ENCODE peak calls at places on chromosomes 16 and 17, in ten cellular contexts. One of them, this sample, is unnamed.

GRCh38 chr16:48862087-48862532 is 252.1 kb upstream of the N4BP1 start:
- DNase-seq in GF-D8: no peak
- DNase-seq in Kasumi-1: no peak
- DNase-seq in NCI-H460: no peak
- DNase-seq in OCI-M1: no peak
- DNase-seq in activated naive CD8-positive, alpha-beta T cell treated with anti-CD3 and anti-CD28 coated beads, Interleukin-2, amount 50 U/mL, for 16 hours: no peak
- DNase-seq in EL: peak; percentile 72
- DNase-seq in fibroblast of mammary gland: peak; percentile 86
- DNase-seq in stimulated activated CD4-positive, alpha-beta T cell treated with anti-CD3 and anti-CD28 coated beads, Interleukin-1b, Interleukin-23, amount 100 ng/mL, for 1 hour: no peak
- DNase-seq in kidney tubule cell: peak; percentile 38
- DNase-seq in this sample: peak; percentile 16

GRCh38 chr16:4846503-4846900 is 586 bp downstream of the GLYR1 start:
- DNase-seq in GF-D8: no peak
- DNase-seq in Kasumi-1: no peak
- DNase-seq in NCI-H460: no peak
- DNase-seq in OCI-M1: peak; percentile 59
- DNase-seq in activated naive CD8-positive, alpha-beta T cell treated with anti-CD3 and anti-CD28 coated beads, Interleukin-2, amount 50 U/mL, for 16 hours: no peak
- DNase-seq in EL: peak; percentile 57
- DNase-seq in fibroblast of mammary gland: peak; percentile 54
- DNase-seq in stimulated activated CD4-positive, alpha-beta T cell treated with anti-CD3 and anti-CD28 coated beads, Interleukin-1b, Interleukin-23, amount 100 ng/mL, for 1 hour: no peak
- DNase-seq in kidney tubule cell: peak; percentile 80
- DNase-seq in this sample: peak; percentile 79

GRCh38 chr17:41548844-41549595 is 20.9 kb upstream of the KRT19 start:
- DNase-seq in GF-D8: peak; percentile 7
- DNase-seq in Kasumi-1: peak; percentile 74
- DNase-seq in NCI-H460: peak; percentile 89
- DNase-seq in OCI-M1: peak; percentile 93
- DNase-seq in activated naive CD8-positive, alpha-beta T cell treated with anti-CD3 and anti-CD28 coated beads, Interleukin-2, amount 50 U/mL, for 16 hours: peak; percentile 62
- DNase-seq in EL: peak; percentile 91
- DNase-seq in fibroblast of mammary gland: peak; percentile 85
- DNase-seq in stimulated activated CD4-positive, alpha-beta T cell treated with anti-CD3 and anti-CD28 coated beads, Interleukin-1b, Interleukin-23, amount 100 ng/mL, for 1 hour: peak; percentile 60
- DNase-seq in kidney tubule cell: peak; percentile 93
- DNase-seq in this sample: peak; percentile 97

GRCh38 chr16:83068686-83069085 is 441.9 kb downstream of the CDH13 start:
- DNase-seq in GF-D8: no peak
- DNase-seq in Kasumi-1: no peak
- DNase-seq in NCI-H460: no peak
- DNase-seq in OCI-M1: no peak
- DNase-seq in activated naive CD8-positive, alpha-beta T cell treated with anti-CD3 and anti-CD28 coated beads, Interleukin-2, amount 50 U/mL, for 16 hours: no peak
- DNase-seq in EL: peak; percentile 34
- DNase-seq in fibroblast of mammary gland: peak; percentile 21
- DNase-seq in stimulated activated CD4-positive, alpha-beta T cell treated with anti-CD3 and anti-CD28 coated beads, Interleukin-1b, Interleukin-23, amount 100 ng/mL, for 1 hour: no peak
- DNase-seq in kidney tubule cell: no peak
- DNase-seq in this sample: peak; percentile 11

GRCh38 chr16:84391151-84391873 is 23.0 kb downstream of the ATP2C2 start:
- DNase-seq in GF-D8: no peak
- DNase-seq in Kasumi-1: peak; percentile 8
- DNase-seq in NCI-H460: no peak
- DNase-seq in OCI-M1: peak; percentile 1
- DNase-seq in activated naive CD8-positive, alpha-beta T cell treated with anti-CD3 and anti-CD28 coated beads, Interleukin-2, amount 50 U/mL, for 16 hours: no peak
- DNase-seq in EL: no peak
- DNase-seq in fibroblast of mammary gland: no peak
- DNase-seq in stimulated activated CD4-positive, alpha-beta T cell treated with anti-CD3 and anti-CD28 coated beads, Interleukin-1b, Interleukin-23, amount 100 ng/mL, for 1 hour: no peak
- DNase-seq in kidney tubule cell: no peak
- DNase-seq in this sample: no peak

GRCh38 chr16:74291176-74291575 is 5.4 kb upstream of the PSMD7 start:
- DNase-seq in GF-D8: no peak
- DNase-seq in Kasumi-1: no peak
- DNase-seq in NCI-H460: no peak
- DNase-seq in OCI-M1: no peak
- DNase-seq in activated naive CD8-positive, alpha-beta T cell treated with anti-CD3 and anti-CD28 coated beads, Interleukin-2, amount 50 U/mL, for 16 hours: no peak
- DNase-seq in EL: no peak
- DNase-seq in fibroblast of mammary gland: no peak
- DNase-seq in stimulated activated CD4-positive, alpha-beta T cell treated with anti-CD3 and anti-CD28 coated beads, Interleukin-1b, Interleukin-23, amount 100 ng/mL, for 1 hour: no peak
- DNase-seq in kidney tubule cell: no peak
- DNase-seq in this sample: no peak

GRCh38 chr17:48578616-48579560 is 738 bp upstream of the HOXB4 start:
- DNase-seq in GF-D8: no peak
- DNase-seq in Kasumi-1: no peak
- DNase-seq in NCI-H460: no peak
- DNase-seq in OCI-M1: peak; percentile 75
- DNase-seq in activated naive CD8-positive, alpha-beta T cell treated with anti-CD3 and anti-CD28 coated beads, Interleukin-2, amount 50 U/mL, for 16 hours: no peak
- DNase-seq in EL: no peak
- DNase-seq in fibroblast of mammary gland: no peak
- DNase-seq in stimulated activated CD4-positive, alpha-beta T cell treated with anti-CD3 and anti-CD28 coated beads, Interleukin-1b, Interleukin-23, amount 100 ng/mL, for 1 hour: no peak
- DNase-seq in kidney tubule cell: no peak
- DNase-seq in this sample: no peak

GRCh38 chr16:25033852-25034251 is 18.7 kb upstream of the ARHGAP17 start:
- DNase-seq in GF-D8: no peak
- DNase-seq in Kasumi-1: no peak
- DNase-seq in NCI-H460: peak; percentile 65
- DNase-seq in OCI-M1: no peak
- DNase-seq in activated naive CD8-positive, alpha-beta T cell treated with anti-CD3 and anti-CD28 coated beads, Interleukin-2, amount 50 U/mL, for 16 hours: no peak
- DNase-seq in EL: peak; percentile 82
- DNase-seq in fibroblast of mammary gland: peak; percentile 74
- DNase-seq in stimulated activated CD4-positive, alpha-beta T cell treated with anti-CD3 and anti-CD28 coated beads, Interleukin-1b, Interleukin-23, amount 100 ng/mL, for 1 hour: no peak
- DNase-seq in kidney tubule cell: peak; percentile 70
- DNase-seq in this sample: peak; percentile 74

GRCh38 chr16:67238806-67239470 is 8.3 kb downstream of the FHOD1 start:
- DNase-seq in GF-D8: no peak
- DNase-seq in Kasumi-1: no peak
- DNase-seq in NCI-H460: no peak
- DNase-seq in OCI-M1: no peak
- DNase-seq in activated naive CD8-positive, alpha-beta T cell treated with anti-CD3 and anti-CD28 coated beads, Interleukin-2, amount 50 U/mL, for 16 hours: no peak
- DNase-seq in EL: no peak
- DNase-seq in fibroblast of mammary gland: no peak
- DNase-seq in stimulated activated CD4-positive, alpha-beta T cell treated with anti-CD3 and anti-CD28 coated beads, Interleukin-1b, Interleukin-23, amount 100 ng/mL, for 1 hour: no peak
- DNase-seq in kidney tubule cell: no peak
- DNase-seq in this sample: no peak

GRCh38 chr17:80101946-80102706 is 745 bp downstream of the GAA start:
- DNase-seq in GF-D8: no peak
- DNase-seq in Kasumi-1: peak; percentile 37
- DNase-seq in NCI-H460: no peak
- DNase-seq in OCI-M1: peak; percentile 54
- DNase-seq in activated naive CD8-positive, alpha-beta T cell treated with anti-CD3 and anti-CD28 coated beads, Interleukin-2, amount 50 U/mL, for 16 hours: no peak
- DNase-seq in EL: peak; percentile 31
- DNase-seq in fibroblast of mammary gland: peak; percentile 63
- DNase-seq in stimulated activated CD4-positive, alpha-beta T cell treated with anti-CD3 and anti-CD28 coated beads, Interleukin-1b, Interleukin-23, amount 100 ng/mL, for 1 hour: no peak
- DNase-seq in kidney tubule cell: peak; percentile 39
- DNase-seq in this sample: no peak

GRCh38 chr16:22239131-22239805 is 33.2 kb downstream of the EEF2K start:
- DNase-seq in GF-D8: no peak
- DNase-seq in Kasumi-1: no peak
- DNase-seq in NCI-H460: no peak
- DNase-seq in OCI-M1: no peak
- DNase-seq in activated naive CD8-positive, alpha-beta T cell treated with anti-CD3 and anti-CD28 coated beads, Interleukin-2, amount 50 U/mL, for 16 hours: no peak
- DNase-seq in EL: no peak
- DNase-seq in fibroblast of mammary gland: no peak
- DNase-seq in stimulated activated CD4-positive, alpha-beta T cell treated with anti-CD3 and anti-CD28 coated beads, Interleukin-1b, Interleukin-23, amount 100 ng/mL, for 1 hour: no peak
- DNase-seq in kidney tubule cell: no peak
- DNase-seq in this sample: no peak

GRCh38 chr16:20726661-20727060 is 15.0 kb downstream of the THUMPD1 start:
- DNase-seq in GF-D8: no peak
- DNase-seq in Kasumi-1: no peak
- DNase-seq in NCI-H460: no peak
- DNase-seq in OCI-M1: no peak
- DNase-seq in activated naive CD8-positive, alpha-beta T cell treated with anti-CD3 and anti-CD28 coated beads, Interleukin-2, amount 50 U/mL, for 16 hours: no peak
- DNase-seq in EL: no peak
- DNase-seq in fibroblast of mammary gland: no peak
- DNase-seq in stimulated activated CD4-positive, alpha-beta T cell treated with anti-CD3 and anti-CD28 coated beads, Interleukin-1b, Interleukin-23, amount 100 ng/mL, for 1 hour: no peak
- DNase-seq in kidney tubule cell: no peak
- DNase-seq in this sample: no peak

GRCh38 chr16:48609453-48610023 is 442 bp downstream of the N4BP1 start:
- DNase-seq in GF-D8: no peak
- DNase-seq in Kasumi-1: peak; percentile 30
- DNase-seq in NCI-H460: peak; percentile 28
- DNase-seq in OCI-M1: peak; percentile 32
- DNase-seq in activated naive CD8-positive, alpha-beta T cell treated with anti-CD3 and anti-CD28 coated beads, Interleukin-2, amount 50 U/mL, for 16 hours: no peak
- DNase-seq in EL: peak; percentile 29
- DNase-seq in fibroblast of mammary gland: peak; percentile 44
- DNase-seq in stimulated activated CD4-positive, alpha-beta T cell treated with anti-CD3 and anti-CD28 coated beads, Interleukin-1b, Interleukin-23, amount 100 ng/mL, for 1 hour: no peak
- DNase-seq in kidney tubule cell: peak; percentile 36
- DNase-seq in this sample: peak; percentile 25

GRCh38 chr17:13367154-13367553 is 234.6 kb downstream of the HS3ST3A1 start:
- DNase-seq in GF-D8: no peak
- DNase-seq in Kasumi-1: no peak
- DNase-seq in NCI-H460: no peak
- DNase-seq in OCI-M1: no peak
- DNase-seq in activated naive CD8-positive, alpha-beta T cell treated with anti-CD3 and anti-CD28 coated beads, Interleukin-2, amount 50 U/mL, for 16 hours: no peak
- DNase-seq in EL: no peak
- DNase-seq in fibroblast of mammary gland: peak; percentile 37
- DNase-seq in stimulated activated CD4-positive, alpha-beta T cell treated with anti-CD3 and anti-CD28 coated beads, Interleukin-1b, Interleukin-23, amount 100 ng/mL, for 1 hour: no peak
- DNase-seq in kidney tubule cell: no peak
- DNase-seq in this sample: peak; percentile 22

GRCh38 chr17:2958706-2959222 is 104.6 kb downstream of the OR1D5 start:
- DNase-seq in GF-D8: no peak
- DNase-seq in Kasumi-1: no peak
- DNase-seq in NCI-H460: no peak
- DNase-seq in OCI-M1: no peak
- DNase-seq in activated naive CD8-positive, alpha-beta T cell treated with anti-CD3 and anti-CD28 coated beads, Interleukin-2, amount 50 U/mL, for 16 hours: no peak
- DNase-seq in EL: no peak
- DNase-seq in fibroblast of mammary gland: no peak
- DNase-seq in stimulated activated CD4-positive, alpha-beta T cell treated with anti-CD3 and anti-CD28 coated beads, Interleukin-1b, Interleukin-23, amount 100 ng/mL, for 1 hour: no peak
- DNase-seq in kidney tubule cell: no peak
- DNase-seq in this sample: no peak

GRCh38 chr17:78671607-78672404 is 94.6 kb upstream of the DNAH17 start:
- DNase-seq in GF-D8: no peak
- DNase-seq in Kasumi-1: no peak
- DNase-seq in NCI-H460: no peak
- DNase-seq in OCI-M1: no peak
- DNase-seq in activated naive CD8-positive, alpha-beta T cell treated with anti-CD3 and anti-CD28 coated beads, Interleukin-2, amount 50 U/mL, for 16 hours: no peak
- DNase-seq in EL: peak; percentile 34
- DNase-seq in fibroblast of mammary gland: peak; percentile 48
- DNase-seq in stimulated activated CD4-positive, alpha-beta T cell treated with anti-CD3 and anti-CD28 coated beads, Interleukin-1b, Interleukin-23, amount 100 ng/mL, for 1 hour: no peak
- DNase-seq in kidney tubule cell: peak; percentile 30
- DNase-seq in this sample: no peak

GRCh38 chr16:8720080-8720966 is 45.9 kb downstream of the ABAT start:
- DNase-seq in GF-D8: no peak
- DNase-seq in Kasumi-1: no peak
- DNase-seq in NCI-H460: no peak
- DNase-seq in OCI-M1: peak; percentile 59
- DNase-seq in activated naive CD8-positive, alpha-beta T cell treated with anti-CD3 and anti-CD28 coated beads, Interleukin-2, amount 50 U/mL, for 16 hours: no peak
- DNase-seq in EL: no peak
- DNase-seq in fibroblast of mammary gland: no peak
- DNase-seq in stimulated activated CD4-positive, alpha-beta T cell treated with anti-CD3 and anti-CD28 coated beads, Interleukin-1b, Interleukin-23, amount 100 ng/mL, for 1 hour: no peak
- DNase-seq in kidney tubule cell: peak; percentile 83
- DNase-seq in this sample: peak; percentile 73

GRCh38 chr16:84082110-84082509 is 34.6 kb downstream of the MBTPS1 start:
- DNase-seq in GF-D8: no peak
- DNase-seq in Kasumi-1: no peak
- DNase-seq in NCI-H460: no peak
- DNase-seq in OCI-M1: no peak
- DNase-seq in activated naive CD8-positive, alpha-beta T cell treated with anti-CD3 and anti-CD28 coated beads, Interleukin-2, amount 50 U/mL, for 16 hours: no peak
- DNase-seq in EL: no peak
- DNase-seq in fibroblast of mammary gland: no peak
- DNase-seq in stimulated activated CD4-positive, alpha-beta T cell treated with anti-CD3 and anti-CD28 coated beads, Interleukin-1b, Interleukin-23, amount 100 ng/mL, for 1 hour: no peak
- DNase-seq in kidney tubule cell: no peak
- DNase-seq in this sample: no peak

GRCh38 chr17:45334231-45334630 is 17.4 kb upstream of the MAP3K14 start:
- DNase-seq in GF-D8: no peak
- DNase-seq in Kasumi-1: no peak
- DNase-seq in NCI-H460: no peak
- DNase-seq in OCI-M1: no peak
- DNase-seq in activated naive CD8-positive, alpha-beta T cell treated with anti-CD3 and anti-CD28 coated beads, Interleukin-2, amount 50 U/mL, for 16 hours: no peak
- DNase-seq in EL: no peak
- DNase-seq in fibroblast of mammary gland: no peak
- DNase-seq in stimulated activated CD4-positive, alpha-beta T cell treated with anti-CD3 and anti-CD28 coated beads, Interleukin-1b, Interleukin-23, amount 100 ng/mL, for 1 hour: no peak
- DNase-seq in kidney tubule cell: no peak
- DNase-seq in this sample: peak; percentile 54

GRCh38 chr16:89410794-89411309 is 79.5 kb downstream of the ANKRD11 start:
- DNase-seq in GF-D8: no peak
- DNase-seq in Kasumi-1: no peak
- DNase-seq in NCI-H460: no peak
- DNase-seq in OCI-M1: no peak
- DNase-seq in activated naive CD8-positive, alpha-beta T cell treated with anti-CD3 and anti-CD28 coated beads, Interleukin-2, amount 50 U/mL, for 16 hours: no peak
- DNase-seq in EL: peak; percentile 70
- DNase-seq in fibroblast of mammary gland: peak; percentile 93
- DNase-seq in stimulated activated CD4-positive, alpha-beta T cell treated with anti-CD3 and anti-CD28 coated beads, Interleukin-1b, Interleukin-23, amount 100 ng/mL, for 1 hour: no peak
- DNase-seq in kidney tubule cell: peak; percentile 62
- DNase-seq in this sample: peak; percentile 88

GRCh38 chr16:11585460-11586374 is 1.0 kb downstream of the LITAF start:
- DNase-seq in GF-D8: peak; percentile 18
- DNase-seq in Kasumi-1: no peak
- DNase-seq in NCI-H460: no peak
- DNase-seq in OCI-M1: no peak
- DNase-seq in activated naive CD8-positive, alpha-beta T cell treated with anti-CD3 and anti-CD28 coated beads, Interleukin-2, amount 50 U/mL, for 16 hours: no peak
- DNase-seq in EL: peak; percentile 40
- DNase-seq in fibroblast of mammary gland: no peak
- DNase-seq in stimulated activated CD4-positive, alpha-beta T cell treated with anti-CD3 and anti-CD28 coated beads, Interleukin-1b, Interleukin-23, amount 100 ng/mL, for 1 hour: no peak
- DNase-seq in kidney tubule cell: peak; percentile 59
- DNase-seq in this sample: peak; percentile 55

GRCh38 chr17:51119415-51120356 is 982 bp downstream of the SPAG9 start:
- DNase-seq in GF-D8: peak; percentile 16
- DNase-seq in Kasumi-1: peak; percentile 83
- DNase-seq in NCI-H460: peak; percentile 41
- DNase-seq in OCI-M1: peak; percentile 80
- DNase-seq in activated naive CD8-positive, alpha-beta T cell treated with anti-CD3 and anti-CD28 coated beads, Interleukin-2, amount 50 U/mL, for 16 hours: no peak
- DNase-seq in EL: peak; percentile 47
- DNase-seq in fibroblast of mammary gland: peak; percentile 54
- DNase-seq in stimulated activated CD4-positive, alpha-beta T cell treated with anti-CD3 and anti-CD28 coated beads, Interleukin-1b, Interleukin-23, amount 100 ng/mL, for 1 hour: no peak
- DNase-seq in kidney tubule cell: peak; percentile 40
- DNase-seq in this sample: peak; percentile 76

This sample was measured in Caki2.